ENCODE peak calls at places on chromosome 21, in five cellular contexts. O is hypothalamus, A is myocyte, N is AG04450, I is IMR-90. M is an unnamed sample.

GRCh38 chr21:31490471-31490870 is 146.4 kb upstream of the TIAM1 start:
- DNase-seq in O (no peak), A (no peak), N (no peak), I (no peak), M (no peak)

GRCh38 chr21:38925923-38926322 is 120.2 kb downstream of the ETS2 start:
- DNase-seq in O (no peak), A (peak; percentile 93), N (peak; percentile 55), I (peak; percentile 89), M (peak; percentile 74)

GRCh38 chr21:17900281-17900989 is 81.3 kb upstream of the C21orf91 start:
- DNase-seq in O (no peak), A (peak; percentile 77), N (no peak), I (no peak), M (no peak)

GRCh38 chr21:46253610-46254124 is 25.1 kb upstream of the LSS start:
- DNase-seq in O (no peak), A (no peak), N (no peak), I (peak; percentile 24), M (no peak)

GRCh38 chr21:44867464-44867863 is 6.0 kb downstream of the PTTG1IP start:
- DNase-seq in O (no peak), A (no peak), N (no peak), I (no peak), M (no peak)

GRCh38 chr21:29496337-29496736 is 197.6 kb downstream of the BACH1 start:
- DNase-seq in O (no peak), A (no peak), N (no peak), I (no peak), M (no peak)

GRCh38 chr21:20882462-20883415 is 115.5 kb upstream of the NCAM2 start:
- DNase-seq in O (peak; percentile 44), A (peak; percentile 5), N (no peak), I (peak; percentile 0), M (no peak)

GRCh38 chr21:29920938-29921337 is 18.9 kb downstream of the GRIK1 start:
- DNase-seq in O (no peak), A (no peak), N (no peak), I (no peak), M (no peak)

GRCh38 chr21:36163780-36164426 is 7.3 kb downstream of the DOP1B start:
- DNase-seq in O (no peak), A (no peak), N (no peak), I (no peak), M (no peak)

GRCh38 chr21:36190736-36191135 is 34.1 kb downstream of the DOP1B start:
- DNase-seq in O (no peak), A (no peak), N (no peak), I (no peak), M (no peak)

GRCh38 chr21:35198004-35198403 is 148.9 kb upstream of the RUNX1 start:
- DNase-seq in O (no peak), A (peak; percentile 84), N (peak; percentile 70), I (peak; percentile 96), M (peak; percentile 71)

GRCh38 chr21:34579411-34579810 is 35.5 kb downstream of the RCAN1 start:
- DNase-seq in O (no peak), A (no peak), N (no peak), I (peak; percentile 86), M (no peak)

GRCh38 chr21:46005081-46005480 is 23.5 kb downstream of the COL6A1 start:
- DNase-seq in O (no peak), A (peak; percentile 66), N (no peak), I (no peak), M (no peak)

GRCh38 chr21:36913247-36914169 is 53.0 kb downstream of the HLCS start:
- DNase-seq in O (no peak), A (peak; percentile 12), N (no peak), I (peak; percentile 25), M (no peak)